ENCODE peak calls at places on chromosomes 5 and 9, in four cellular contexts. Q, U, O and H are unnamed samples.

GRCh38 chr9:110619831-110620230 is 40.3 kb upstream of the SVEP1 start:
- DNase-seq in Q (no peak), U (no peak), O (no peak), H (no peak)

GRCh38 chr5:120358949-120359348 is 105.2 kb upstream of the PRR16 start:
- DNase-seq in Q (no peak), U (no peak), O (no peak), H (no peak)

GRCh38 chr9:126985870-126986498 is 71.4 kb downstream of the RALGPS1 start:
- DNase-seq in Q (no peak), U (peak), O (peak), H (no peak)

GRCh38 chr5:75363111-75363510 is 26.1 kb downstream of the HMGCR start:
- DNase-seq in Q (no peak), U (no peak), O (no peak), H (no peak)

GRCh38 chr9:123927625-123928308 is 2.2 kb downstream of the DENND1A start:
- DNase-seq in Q (no peak), U (peak), O (no peak), H (no peak)

GRCh38 chr5:174872271-174872670 is 147.9 kb downstream of the MSX2 start:
- DNase-seq in Q (no peak), U (no peak), O (no peak), H (no peak)

GRCh38 chr9:101458955-101459631 is 23.5 kb upstream of the ALDOB start:
- DNase-seq in Q (peak), U (no peak), O (peak), H (peak)

GRCh38 chr5:72314571-72315172 is 5.4 kb downstream of the MRPS27 start:
- DNase-seq in Q (no peak), U (no peak), O (peak), H (no peak)

GRCh38 chr9:29212590-29213373 is 1639.5 kb upstream of the C9orf72 start:
- DNase-seq in Q (no peak), U (no peak), O (no peak), H (peak)

GRCh38 chr5:116814656-116815055 is 240.0 kb upstream of the SEMA6A start:
- DNase-seq in Q (no peak), U (no peak), O (no peak), H (no peak)

GRCh38 chr9:25857167-25857566 is 178.9 kb upstream of the TUSC1 start:
- DNase-seq in Q (no peak), U (no peak), O (no peak), H (no peak)
- TF ChIP-seq SUZ12 in Q (no peak), U (no peak), O (no peak), H (no peak)

GRCh38 chr5:2375291-2375690 is 376.2 kb downstream of the IRX2 start:
- DNase-seq in Q (no peak), U (no peak), O (no peak), H (no peak)

GRCh38 chr5:2376486-2376885 is 375.0 kb downstream of the IRX2 start:
- DNase-seq in Q (no peak), U (no peak), O (no peak), H (no peak)

GRCh38 chr5:2373631-2374030 is 377.8 kb downstream of the IRX2 start:
- DNase-seq in Q (no peak), U (no peak), O (no peak), H (no peak)

GRCh38 chr5:2374703-2375102 is 376.8 kb downstream of the IRX2 start:
- DNase-seq in Q (no peak), U (no peak), O (no peak), H (no peak)

DNA sequence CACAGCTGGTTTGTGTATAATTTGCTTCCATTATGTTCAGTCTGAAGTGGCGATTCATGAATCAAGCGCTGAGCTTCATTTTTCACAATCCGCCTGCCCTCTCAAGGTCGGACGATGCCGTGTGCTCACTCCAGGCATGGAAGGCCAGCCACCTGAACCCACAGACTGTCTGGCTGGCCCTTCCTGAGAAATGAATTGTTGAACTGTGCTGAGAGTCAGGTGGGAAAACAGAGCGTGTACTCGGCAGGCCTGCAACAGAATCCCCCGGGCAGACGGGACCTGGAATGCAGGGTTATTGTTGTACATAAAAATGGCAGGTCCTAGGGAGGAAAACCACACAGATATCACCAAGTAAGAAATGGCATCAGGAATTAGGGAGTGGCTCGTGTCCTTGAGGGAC is 375.7 kb downstream of the IRX2 start:
- DNase-seq in Q (no peak), U (no peak), O (no peak), H (no peak)
- TF ChIP-seq YY1 in Q (no peak), U (no peak), O (no peak), H (no peak)

DNA sequence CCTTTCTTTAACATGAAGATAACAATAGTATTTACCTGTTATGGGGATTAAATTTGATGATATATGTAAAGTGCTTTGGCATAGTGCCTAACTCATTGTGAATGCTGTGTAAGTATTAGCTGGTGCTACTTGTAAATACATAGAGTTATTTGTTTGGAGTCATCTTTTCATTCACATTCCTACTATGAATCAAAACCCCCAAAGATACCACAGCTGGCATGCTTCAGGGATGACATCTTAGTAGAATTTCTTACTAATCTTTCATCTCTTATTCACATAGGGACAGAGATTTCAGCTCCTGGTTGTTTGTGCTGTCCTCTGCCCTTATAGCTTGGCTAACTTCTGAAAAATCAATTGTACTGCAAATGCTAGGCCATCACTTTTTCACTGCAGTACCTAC is 192.0 kb upstream of the C9orf72 start:
- DNase-seq in Q (no peak), U (no peak), O (no peak), H (no peak)
- TF ChIP-seq SUZ12 in Q (no peak), U (no peak), O (no peak), H (no peak)

GRCh38 chr5:128665747-128666355 is 127.8 kb upstream of the FBN2 start:
- DNase-seq in Q (no peak), U (no peak), O (no peak), H (no peak)

GRCh38 chr5:128667148-128667547 is 129.1 kb upstream of the FBN2 start:
- DNase-seq in Q (no peak), U (no peak), O (no peak), H (no peak)

GRCh38 chr5:128668921-128669320 is 130.9 kb upstream of the FBN2 start:
- DNase-seq in Q (no peak), U (no peak), O (no peak), H (no peak)

GRCh38 chr5:128669803-128670202 is 131.8 kb upstream of the FBN2 start:
- DNase-seq in Q (no peak), U (no peak), O (no peak), H (no peak)

DNA sequence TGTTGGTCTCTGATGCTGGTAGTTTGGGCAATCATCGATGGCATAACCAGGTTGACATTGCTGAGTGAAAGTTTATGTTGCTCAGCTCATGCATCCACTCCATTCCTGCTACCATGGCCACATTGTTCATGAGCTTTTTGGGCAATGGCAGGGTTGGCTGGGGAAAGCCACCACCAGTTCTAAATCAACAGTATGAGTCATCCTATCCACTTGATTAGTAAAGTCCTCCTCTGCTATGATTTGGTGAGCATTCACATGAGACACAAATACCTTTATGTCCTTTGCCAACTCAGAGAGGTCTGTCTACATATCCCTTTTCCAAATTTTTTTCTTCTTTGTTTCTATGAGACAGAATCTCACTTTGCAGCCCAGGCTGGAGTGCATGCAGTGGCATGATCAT is 129.7 kb upstream of the FBN2 start:
- DNase-seq in Q (no peak), U (no peak), O (no peak), H (no peak)
- TF ChIP-seq YY1 in Q (no peak), U (no peak), O (no peak), H (no peak)

GRCh38 chr9:91503650-91504007 is 80.0 kb upstream of the NFIL3 start:
- DNase-seq in Q (no peak), U (no peak), O (no peak), H (no peak)

GRCh38 chr9:91502913-91503649 is 79.4 kb upstream of the NFIL3 start:
- DNase-seq in Q (no peak), U (no peak), O (no peak), H (no peak)

GRCh38 chr9:91496351-91496750 is 72.7 kb upstream of the NFIL3 start:
- DNase-seq in Q (no peak), U (no peak), O (no peak), H (no peak)

GRCh38 chr9:91502475-91502874 is 78.8 kb upstream of the NFIL3 start:
- DNase-seq in Q (no peak), U (no peak), O (no peak), H (no peak)

DNA sequence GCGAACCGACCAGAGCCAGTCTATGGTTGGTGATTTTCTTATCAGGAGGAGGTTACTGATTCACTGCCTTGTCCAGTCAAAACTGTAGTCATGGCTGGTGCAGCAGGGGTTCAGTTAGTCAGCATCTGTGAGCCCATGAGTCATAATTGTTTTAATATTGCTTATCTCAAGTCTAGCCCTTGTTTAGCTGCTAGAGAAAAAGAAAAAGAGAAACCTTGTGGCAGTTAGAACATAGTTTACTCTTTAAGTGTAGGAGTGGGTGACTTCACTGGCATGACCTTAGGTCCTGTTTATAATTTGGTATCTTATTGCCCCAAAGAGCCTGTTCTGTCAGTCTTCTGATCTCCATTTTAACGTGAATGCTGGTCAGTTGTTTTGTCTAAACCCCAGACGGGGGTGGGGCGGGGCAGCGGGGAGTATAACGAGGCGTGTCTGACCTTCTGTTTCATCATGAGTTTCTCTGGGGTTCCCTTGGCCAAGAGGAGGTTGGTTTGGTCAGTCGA is 76.9 kb upstream of the NFIL3 start:
- DNase-seq in Q (no peak), U (no peak), O (no peak), H (no peak)
- TF ChIP-seq SUZ12 in Q (no peak), U (no peak), O (no peak), H (no peak)